ENCODE peak calls at places on chromosomes 5 and 9, in four cellular contexts. E, H, V and U are unnamed samples. For H3K36me3, the result is how much of the 10 kb centered on the place peaks cover.

GRCh38 chr5:34003941-34004340 is 3.9 kb downstream of the AMACR start:
- DNase-seq in E (no peak), H (no peak), V (no peak), U (no peak)

GRCh38 chr9:23382418-23382817 is 443.6 kb downstream of the ELAVL2 start:
- DNase-seq in E (peak), H (no peak), V (no peak), U (no peak)

GRCh38 chr5:120545007-120545406 is 80.9 kb downstream of the PRR16 start:
- DNase-seq in E (no peak), H (no peak), V (no peak), U (no peak)

GRCh38 chr9:36398745-36399144 is 1.3 kb downstream of the RNF38 start:
- DNase-seq in E (no peak), H (no peak), V (no peak), U (no peak)

GRCh38 chr5:127683006-127683405 is 20.2 kb upstream of the CCDC192 start:
- DNase-seq in E (no peak), H (no peak), V (no peak), U (no peak)

GRCh38 chr5:127739807-127740384 is 36.7 kb downstream of the CCDC192 start:
- DNase-seq in E (peak), H (no peak), V (no peak), U (no peak)

GRCh38 chr5:93532370-93532769 is 48.6 kb downstream of the NR2F1-AS1 start:
- DNase-seq in E (peak), H (no peak), V (peak), U (no peak)

GRCh38 chr9:5846080-5846479 is 13.2 kb upstream of the ERMP1 start:
- DNase-seq in E (no peak), H (no peak), V (no peak), U (no peak)

GRCh38 chr5:567664-568060 is 43.4 kb upstream of the SLC9A3 start:
- DNase-seq in E (no peak), H (no peak), V (no peak), U (no peak)

GRCh38 chr9:33167949-33168535 is 906 bp upstream of the B4GALT1 start:
- DNase-seq in E (no peak), H (no peak), V (no peak), U (no peak)

GRCh38 chr5:179914032-179914755 is 6.5 kb upstream of the TBC1D9B start:
- DNase-seq in E (peak), H (peak), V (no peak), U (no peak)

GRCh38 chr9:130078547-130078946 is 24.8 kb downstream of the GPR107 start:
- DNase-seq in E (no peak), H (no peak), V (no peak), U (no peak)

DNA sequence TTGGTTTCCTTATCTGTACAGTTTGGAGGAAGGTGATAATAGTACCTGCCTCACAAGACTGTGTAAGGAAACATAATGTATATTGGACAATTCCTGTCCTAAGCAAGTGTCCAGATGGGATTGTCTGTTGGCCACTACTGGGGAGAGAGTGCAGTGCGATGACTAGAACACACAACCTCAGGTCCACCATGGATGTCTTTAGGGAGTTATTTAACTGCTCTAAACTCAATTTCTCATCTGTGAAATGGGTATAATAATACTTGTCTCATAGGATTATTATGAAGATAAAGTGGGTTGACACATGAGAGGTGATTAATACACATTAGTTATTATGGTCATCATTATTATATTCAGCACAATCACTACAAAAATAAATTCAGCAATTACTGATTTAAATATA is 63.1 kb downstream of the CAST start:
- DNase-seq in E (no peak), H (no peak), V (no peak), U (no peak)
- H3K27ac ChIP-seq in E (no peak), H (no peak), V (no peak), U (no peak)

GRCh38 chr5:150448353-150448752 is 1.2 kb downstream of the RPS14 start:
- DNase-seq in E (no peak), H (no peak), V (no peak), U (no peak)

GRCh38 chr5:150446103-150446502 is 3.4 kb downstream of the RPS14 start:
- DNase-seq in E (no peak), H (no peak), V (no peak), U (no peak)

GRCh38 chr5:150447188-150447587 is 2.4 kb downstream of the RPS14 start:
- DNase-seq in E (no peak), H (no peak), V (no peak), U (no peak)

GRCh38 chr5:150444770-150445169 is 4.8 kb downstream of the RPS14 start:
- DNase-seq in E (no peak), H (no peak), V (no peak), U (no peak)

DNA sequence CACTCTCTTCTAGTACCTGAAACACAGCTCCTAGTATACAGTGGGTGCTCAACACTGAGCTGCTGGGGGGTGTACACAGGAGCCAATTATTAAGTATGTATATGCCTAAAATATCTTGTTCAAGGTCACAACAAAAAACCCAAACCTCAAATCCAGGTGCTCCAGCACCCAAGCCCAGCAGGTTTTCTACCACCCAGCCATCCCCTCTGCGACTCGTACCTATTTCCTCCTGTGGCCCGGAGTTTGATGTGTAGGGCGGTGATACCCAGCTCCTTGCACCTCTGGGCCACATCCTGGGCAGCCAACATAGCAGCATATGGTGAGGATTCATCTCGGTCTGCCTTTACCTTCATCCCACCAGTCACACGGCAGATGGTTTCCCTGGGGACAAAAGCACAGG is 3.0 kb downstream of the RPS14 start:
- DNase-seq in E (no peak), H (no peak), V (no peak), U (no peak)
- H3K36me3 ChIP-seq in E (half or more), H (under half), V (under half), U (under half)

GRCh38 chr5:17123010-17123409 is 94.4 kb upstream of the BASP1 start:
- DNase-seq in E (no peak), H (no peak), V (no peak), U (no peak)
- H3K27ac ChIP-seq in E (no peak), H (no peak), V (no peak), U (peak)

GRCh38 chr5:95921501-95921900 is 40.1 kb downstream of the ELL2 start:
- DNase-seq in E (no peak), H (peak), V (no peak), U (no peak)

GRCh38 chr5:95918421-95919006 is 43.1 kb downstream of the ELL2 start:
- DNase-seq in E (no peak), H (no peak), V (no peak), U (no peak)

GRCh38 chr5:95920822-95921221 is 40.8 kb downstream of the ELL2 start:
- DNase-seq in E (no peak), H (no peak), V (no peak), U (no peak)

GRCh38 chr5:95917207-95917606 is 44.4 kb downstream of the ELL2 start:
- DNase-seq in E (no peak), H (no peak), V (no peak), U (no peak)

GRCh38 chr5:95919658-95920057 is 42.0 kb downstream of the ELL2 start:
- DNase-seq in E (no peak), H (no peak), V (no peak), U (no peak)
- H3K36me3 ChIP-seq in E (under half), H (under half), V (under half), U (under half)